ENCODE peak calls at places on chromosomes 3 and 15, in eight cellular contexts. S is K562; Y is thoracic aorta; U is naive thymus-derived CD4-positive, alpha-beta T cell; L is fibroblast of lung; J is Peyer's patch; B is mesenchymal stem cell; W is adrenal gland. P is an unnamed sample.

GRCh38 chr3:15055019-15055557 is 10.0 kb downstream of the MRPS25 start:
- DNase-seq in S (peak), Y (no peak), U (no peak), L (peak), J (peak), B (no peak), W (no peak), P (peak)

GRCh38 chr3:120410541-120410940 is 40.3 kb downstream of the FSTL1 start:
- DNase-seq in S (no peak), Y (no peak), U (no peak), L (peak), J (no peak), B (no peak), W (no peak), P (no peak)

GRCh38 chr15:90402230-90402629 is 14.2 kb downstream of the IQGAP1 start:
- DNase-seq in S (no peak), Y (no peak), U (no peak), L (peak), J (no peak), B (peak), W (peak), P (peak)

GRCh38 chr3:185717121-185717520 is 107.7 kb downstream of the IGF2BP2 start:
- DNase-seq in S (no peak), Y (no peak), U (no peak), L (peak), J (no peak), B (peak), W (peak), P (peak)

GRCh38 chr3:125032100-125032643 is 23.6 kb downstream of the HEG1 start:
- DNase-seq in S (no peak), Y (no peak), U (no peak), L (no peak), J (no peak), B (peak), W (no peak), P (no peak)

GRCh38 chr3:187919018-187919417 is 173.8 kb upstream of the BCL6 start:
- DNase-seq in S (no peak), Y (no peak), U (peak), L (no peak), J (peak), B (no peak), W (no peak), P (peak)

GRCh38 chr3:57805674-57806073 is 49.6 kb downstream of the SLMAP start:
- DNase-seq in S (peak), Y (no peak), U (no peak), L (peak), J (no peak), B (peak), W (peak), P (peak)

GRCh38 chr3:177358085-177358967 is 161.0 kb upstream of the TBL1XR1 start:
- DNase-seq in S (peak), Y (no peak), U (peak), L (peak), J (peak), B (peak), W (peak), P (peak)

GRCh38 chr3:173893066-173893465 is 495.5 kb downstream of the NLGN1 start:
- DNase-seq in S (no peak), Y (no peak), U (no peak), L (no peak), J (no peak), B (no peak), W (no peak), P (peak)

GRCh38 chr3:70970136-70970535 is 613.4 kb downstream of the FOXP1 start:
- DNase-seq in S (no peak), Y (no peak), U (no peak), L (no peak), J (no peak), B (no peak), W (no peak), P (no peak)

GRCh38 chr3:41630017-41630416 is 331.9 kb downstream of the ULK4 start:
- DNase-seq in S (no peak), Y (no peak), U (no peak), L (no peak), J (no peak), B (no peak), W (no peak), P (no peak)

GRCh38 chr3:155492841-155493240 is 199.4 kb upstream of the STRIT1 start:
- DNase-seq in S (no peak), Y (no peak), U (no peak), L (no peak), J (no peak), B (no peak), W (no peak), P (no peak)

GRCh38 chr3:61616586-61616985 is 55.2 kb downstream of the PTPRG start:
- DNase-seq in S (no peak), Y (no peak), U (no peak), L (no peak), J (no peak), B (no peak), W (no peak), P (no peak)

GRCh38 chr3:50268276-50268675 is 671 bp upstream of the SEMA3B start:
- DNase-seq in S (no peak), Y (no peak), U (no peak), L (no peak), J (no peak), B (no peak), W (no peak), P (no peak)

GRCh38 chr3:46715507-46716175 is 2.0 kb downstream of the PRSS50 start:
- DNase-seq in S (no peak), Y (no peak), U (no peak), L (no peak), J (no peak), B (no peak), W (no peak), P (no peak)

GRCh38 chr15:52822475-52822874 is 32.3 kb upstream of the ONECUT1 start:
- DNase-seq in S (no peak), Y (no peak), U (no peak), L (no peak), J (no peak), B (no peak), W (no peak), P (no peak)

GRCh38 chr3:142117052-142117451 is 32.3 kb downstream of the TFDP2 start:
- DNase-seq in S (no peak), Y (no peak), U (no peak), L (no peak), J (no peak), B (no peak), W (no peak), P (no peak)

GRCh38 chr3:52986938-52987337 is 58.9 kb downstream of the SFMBT1 start:
- DNase-seq in S (no peak), Y (no peak), U (no peak), L (peak), J (no peak), B (peak), W (no peak), P (peak)

GRCh38 chr15:85503151-85503797 is 122.9 kb downstream of the AKAP13 start:
- DNase-seq in S (no peak), Y (no peak), U (no peak), L (no peak), J (no peak), B (no peak), W (no peak), P (no peak)

GRCh38 chr3:51024765-51025681 is 350.3 kb downstream of the DOCK3 start:
- DNase-seq in S (no peak), Y (no peak), U (peak), L (no peak), J (peak), B (no peak), W (peak), P (no peak)

GRCh38 chr15:96064351-96064756 is 266.1 kb upstream of the NR2F2 start:
- DNase-seq in S (no peak), Y (no peak), U (no peak), L (peak), J (no peak), B (peak), W (no peak), P (no peak)

GRCh38 chr15:30859091-30859874 is 44.4 kb upstream of the FAN1 start:
- DNase-seq in S (peak), Y (no peak), U (no peak), L (peak), J (no peak), B (peak), W (no peak), P (peak)

GRCh38 chr15:69853572-69853971 is 244.1 kb downstream of the TLE3 start:
- DNase-seq in S (no peak), Y (no peak), U (no peak), L (peak), J (no peak), B (peak), W (no peak), P (peak)

GRCh38 chr15:72306211-72306785 is 13.7 kb downstream of the CELF6 start:
- DNase-seq in S (peak), Y (no peak), U (peak), L (peak), J (no peak), B (no peak), W (no peak), P (peak)

GRCh38 chr3:71180524-71180923 is 403.0 kb downstream of the FOXP1 start:
- DNase-seq in S (no peak), Y (no peak), U (no peak), L (no peak), J (no peak), B (no peak), W (no peak), P (no peak)

GRCh38 chr3:25992606-25993005 is 202.7 kb downstream of the OXSM start:
- DNase-seq in S (no peak), Y (no peak), U (no peak), L (no peak), J (no peak), B (no peak), W (no peak), P (no peak)

GRCh38 chr3:65425880-65426279 is 612.8 kb downstream of the MAGI1 start:
- DNase-seq in S (no peak), Y (no peak), U (no peak), L (peak), J (no peak), B (peak), W (no peak), P (peak)

GRCh38 chr3:159548675-159549335 is 439.8 kb upstream of the IL12A start:
- DNase-seq in S (no peak), Y (no peak), U (no peak), L (peak), J (no peak), B (no peak), W (no peak), P (peak)

GRCh38 chr3:150588027-150588830 is 14.9 kb upstream of the SELENOT start:
- DNase-seq in S (no peak), Y (no peak), U (no peak), L (no peak), J (no peak), B (no peak), W (no peak), P (no peak)

GRCh38 chr3:122936986-122937385 is 90.6 kb downstream of the SEMA5B start:
- DNase-seq in S (no peak), Y (no peak), U (no peak), L (no peak), J (no peak), B (no peak), W (no peak), P (no peak)

GRCh38 chr3:4987374-4988296 is 8.4 kb downstream of the BHLHE40 start:
- DNase-seq in S (no peak), Y (no peak), U (no peak), L (no peak), J (no peak), B (no peak), W (no peak), P (no peak)
- H3K4me3 ChIP-seq in S (peak), Y (peak), U (peak), L (peak), J (peak), B (no peak), W (no peak), P (peak)

DNA sequence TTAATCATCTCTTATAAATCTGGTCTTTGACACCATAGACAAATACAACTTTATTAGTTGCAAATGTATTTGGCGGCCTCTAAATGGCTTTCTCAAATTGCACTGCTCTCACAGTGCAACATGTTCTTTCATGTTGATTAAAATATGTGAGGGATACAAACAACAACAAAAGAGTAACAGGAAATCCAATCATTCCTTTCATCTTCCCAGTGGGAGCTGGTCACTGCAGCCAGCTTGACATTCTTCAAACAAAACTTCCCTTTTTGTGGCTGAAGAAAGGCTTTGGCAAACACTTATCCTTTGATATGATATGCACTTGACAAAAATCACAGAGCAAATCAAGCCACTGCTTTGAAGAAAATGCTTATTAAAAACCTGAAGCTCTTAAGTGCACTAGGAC is 973.6 kb downstream of the EPHA3 start:
- DNase-seq in S (no peak), Y (no peak), U (no peak), L (no peak), J (no peak), B (no peak), W (no peak), P (no peak)
- H3K27ac ChIP-seq in S (no peak), Y (no peak), U (no peak), L (no peak), J (no peak), B (no peak), W (no peak), P (no peak)

GRCh38 chr15:80550910-80551265 is 144.2 kb upstream of the ABHD17C start:
- DNase-seq in S (no peak), Y (no peak), U (no peak), L (peak), J (no peak), B (peak), W (no peak), P (peak)
- H3K4me3 ChIP-seq in S (no peak), Y (no peak), U (no peak), L (no peak), J (no peak), B (no peak), W (no peak), P (no peak)

DNA sequence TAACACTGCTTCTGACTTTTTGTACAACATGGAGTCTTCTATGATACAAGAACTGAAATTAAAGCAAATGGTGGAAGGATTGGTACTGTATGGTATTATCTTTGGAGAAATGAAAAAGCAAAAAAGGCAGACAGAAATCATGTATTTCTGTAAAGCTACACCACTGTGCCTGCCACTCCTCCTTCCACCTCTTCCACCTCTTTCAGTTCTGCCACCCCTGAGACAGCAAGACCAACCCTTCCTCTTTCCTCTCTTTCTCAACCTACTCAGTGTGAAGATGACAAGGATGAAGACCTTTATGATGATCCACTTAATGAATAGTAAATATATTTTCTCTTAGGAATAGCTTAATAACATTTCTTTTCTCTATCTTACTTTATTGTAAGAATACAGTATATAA is 57.0 kb downstream of the CD200 start:
- DNase-seq in S (no peak), Y (no peak), U (no peak), L (no peak), J (no peak), B (no peak), W (no peak), P (no peak)
- H3K27ac ChIP-seq in S (no peak), Y (peak), U (no peak), L (no peak), J (no peak), B (peak), W (no peak), P (peak)